ENCODE peak calls at places on chromosomes 2 and 18, in five cellular contexts. K is PC-3, V is neural progenitor cell, U is HCT116, C is MM.1S. R is an unnamed sample.

GRCh38 chr2:120631241-120631640 is 104.4 kb upstream of the GLI2 start:
- DNase-seq in K (no peak), U (no peak), C (no peak), V (no peak), R (no peak)

GRCh38 chr2:29113891-29114321 is 1.3 kb upstream of the CLIP4 start:
- DNase-seq in V (no peak), C (peak), U (peak), K (peak), R (peak)

GRCh38 chr2:100413586-100413985 is 3.9 kb downstream of the CHST10 start:
- DNase-seq in C (no peak), U (no peak), K (no peak), V (no peak), R (no peak)

GRCh38 chr18:68438983-68439382 is 275.9 kb downstream of the TMX3 start:
- DNase-seq in C (peak), K (no peak), U (no peak), V (peak), R (peak)

GRCh38 chr2:219530048-219530963 is 13.3 kb downstream of the CHPF start:
- DNase-seq in K (peak), U (peak), C (peak), V (peak), R (peak)

GRCh38 chr2:196293751-196294486 is 122.5 kb upstream of the STK17B start:
- DNase-seq in U (no peak), V (no peak), C (no peak), K (peak), R (peak)

GRCh38 chr2:132720393-132720792 is 50.4 kb upstream of the LYPD1 start:
- DNase-seq in U (no peak), C (no peak), K (no peak), V (no peak), R (no peak)

GRCh38 chr2:30239308-30240161 is 8.2 kb downstream of the LBH start:
- DNase-seq in V (peak), C (peak), K (peak), U (peak), R (peak)

GRCh38 chr2:211175956-211176355 is 619.6 kb downstream of the CPS1 start:
- DNase-seq in K (no peak), U (no peak), V (no peak), C (no peak), R (no peak)

GRCh38 chr2:28842042-28842441 is 28.1 kb downstream of the TRMT61B start:
- DNase-seq in U (no peak), K (no peak), C (no peak), V (no peak), R (no peak)

GRCh38 chr18:41395695-41396094 is 559.3 kb upstream of the PIK3C3 start:
- DNase-seq in K (peak), V (no peak), C (no peak), U (no peak), R (no peak)

GRCh38 chr2:941811-942360 is 8.8 kb upstream of the SNTG2 start:
- DNase-seq in V (no peak), K (no peak), U (no peak), C (no peak), R (no peak)

GRCh38 chr2:237691200-237691907 is 64.0 kb downstream of the LRRFIP1 start:
- DNase-seq in U (no peak), V (peak), K (peak), C (peak), R (no peak)

GRCh38 chr2:206150631-206151030 is 8.6 kb downstream of the NDUFS1 start:
- DNase-seq in V (no peak), U (no peak), C (peak), K (no peak), R (no peak)

GRCh38 chr2:107989445-107989844 is 3.1 kb downstream of the SLC5A7 start:
- DNase-seq in U (no peak), C (no peak), V (no peak), K (no peak), R (no peak)

GRCh38 chr2:213238753-213239591 is 45.3 kb upstream of the SPAG16 start:
- DNase-seq in K (peak), V (no peak), C (no peak), U (peak), R (peak)

GRCh38 chr2:20661981-20662937 is 4.7 kb upstream of the GDF7 start:
- DNase-seq in C (no peak), V (no peak), U (no peak), K (no peak), R (no peak)

GRCh38 chr2:117555965-117556364 is 258.5 kb upstream of the DDX18 start:
- DNase-seq in U (no peak), V (no peak), C (no peak), K (no peak), R (no peak)

GRCh38 chr2:80258793-80259192 is 45.8 kb downstream of the LRRTM1 start:
- DNase-seq in V (no peak), K (no peak), C (no peak), U (no peak), R (no peak)

GRCh38 chr2:230767862-230768388 is 55.3 kb downstream of the CAB39 start:
- DNase-seq in V (no peak), C (no peak), K (no peak), U (no peak), R (no peak)

GRCh38 chr2:20580690-20581437 is 70.0 kb downstream of the HS1BP3 start:
- DNase-seq in U (no peak), V (no peak), C (no peak), K (peak), R (no peak)

GRCh38 chr2:34738691-34739090 is 1139.6 kb upstream of the FAM98A start:
- DNase-seq in V (peak), U (no peak), K (peak), C (no peak), R (no peak)

GRCh38 chr2:200302940-200303727 is 3.4 kb upstream of the SPATS2L start:
- DNase-seq in C (no peak), U (peak), K (peak), V (no peak), R (peak)

GRCh38 chr2:231057590-231057989 is 923 bp downstream of the PSMD1 start:
- DNase-seq in C (no peak), K (peak), V (peak), U (no peak), R (peak)

GRCh38 chr2:143029141-143029540 is 100.1 kb upstream of the ARHGAP15 start:
- DNase-seq in U (no peak), C (no peak), K (peak), V (no peak), R (no peak)

GRCh38 chr2:234178309-234179030 is 128.0 kb downstream of the SPP2 start:
- DNase-seq in V (peak), C (no peak), K (peak), U (no peak), R (peak)

GRCh38 chr2:232846055-232846454 is 24.0 kb upstream of the SNORC start:
- DNase-seq in K (no peak), C (no peak), U (no peak), V (no peak), R (no peak)

GRCh38 chr2:205734436-205734835 is 52.1 kb downstream of the NRP2 start:
- DNase-seq in K (peak), U (no peak), C (no peak), V (peak), R (peak)

GRCh38 chr2:85875613-85876012 is 13.2 kb downstream of the ST3GAL5 start:
- DNase-seq in C (no peak), K (no peak), V (no peak), U (no peak), R (no peak)

GRCh38 chr2:180722551-180723239 is 257.7 kb upstream of the UBE2E3 start:
- DNase-seq in K (peak), V (no peak), U (no peak), C (no peak), R (peak)

GRCh38 chr2:150141241-150142001 is 346.0 kb downstream of the RND3 start:
- DNase-seq in V (no peak), C (no peak), K (peak), U (no peak), R (peak)

GRCh38 chr2:237558918-237559645 is 7.3 kb upstream of the PRLH start:
- DNase-seq in K (peak), V (no peak), U (no peak), C (no peak), R (peak)

GRCh38 chr2:20067992-20068727 is 16.7 kb upstream of the LAPTM4A start:
- DNase-seq in K (peak), C (no peak), V (no peak), U (no peak), R (peak)

DNA sequence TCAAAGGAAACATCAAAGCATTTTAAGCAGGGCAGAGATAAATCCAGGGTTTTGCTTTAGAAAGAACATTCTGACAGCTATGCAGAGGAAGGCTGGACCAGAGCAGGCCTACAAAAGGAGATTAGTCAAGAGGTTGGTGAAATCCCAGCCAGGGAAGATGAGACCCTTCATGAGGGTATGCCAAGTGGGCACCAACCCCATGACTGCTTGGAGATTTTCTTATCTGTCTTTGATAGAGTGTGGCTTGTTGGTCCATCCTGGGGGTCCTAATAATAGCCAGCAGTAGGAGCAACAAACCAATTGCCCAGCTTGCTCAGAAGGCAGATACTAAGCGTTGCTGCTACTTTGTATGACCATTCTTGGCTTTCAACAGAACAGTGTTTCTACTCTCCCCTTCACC is 895.4 kb downstream of the EPHA4 start:
- DNase-seq in U (no peak), K (no peak), V (no peak), C (no peak), R (no peak)
- H3K9ac ChIP-seq in U (no peak), K (no peak), V (no peak), C (no peak), R (no peak)

DNA sequence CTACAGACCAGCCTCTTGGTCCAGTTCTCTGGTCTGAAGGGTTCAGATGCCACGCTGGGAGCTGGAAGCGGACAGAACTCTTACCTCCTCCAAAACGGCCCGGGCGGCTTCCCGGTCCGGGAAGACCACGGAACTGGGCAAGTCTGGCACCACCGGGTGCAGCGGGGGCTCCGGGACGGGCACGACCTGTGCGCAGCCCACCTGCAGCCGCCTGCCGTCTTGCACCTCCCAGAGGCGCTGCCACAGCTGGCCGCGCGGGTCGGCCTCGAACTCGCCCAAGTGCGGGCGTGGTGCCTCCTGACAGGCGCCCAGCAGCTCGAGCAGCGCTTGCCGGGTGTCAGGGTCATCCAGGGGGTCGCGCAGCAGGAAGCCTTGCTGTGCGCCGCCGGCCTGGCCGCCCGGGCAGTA is 765 bp downstream of the CMPK2 start:
- DNase-seq in V (peak), C (no peak), K (no peak), U (no peak), R (no peak)
- TF ChIP-seq EZH2 in V (peak), C (no peak), K (no peak), U (no peak), R (no peak)

GRCh38 chr2:159987136-159987535 is 75.3 kb downstream of the PLA2R1 start:
- DNase-seq in V (no peak), U (no peak), C (no peak), K (no peak), R (no peak)

GRCh38 chr2:159976527-159977163 is 85.8 kb downstream of the PLA2R1 start:
- DNase-seq in K (no peak), V (no peak), C (no peak), U (no peak), R (no peak)

GRCh38 chr2:159982842-159983785 is 79.3 kb downstream of the PLA2R1 start:
- DNase-seq in U (no peak), K (no peak), C (no peak), V (no peak), R (peak)

GRCh38 chr2:159984034-159984433 is 78.4 kb downstream of the PLA2R1 start:
- DNase-seq in K (no peak), U (no peak), V (no peak), C (no peak), R (no peak)

GRCh38 chr2:159982270-159982669 is 80.1 kb downstream of the PLA2R1 start:
- DNase-seq in K (peak), V (no peak), C (no peak), U (no peak), R (peak)
- TF ChIP-seq EZH2phosphoT487 in K (no peak), V (no peak), C (no peak), U (no peak), R (no peak)

DNA sequence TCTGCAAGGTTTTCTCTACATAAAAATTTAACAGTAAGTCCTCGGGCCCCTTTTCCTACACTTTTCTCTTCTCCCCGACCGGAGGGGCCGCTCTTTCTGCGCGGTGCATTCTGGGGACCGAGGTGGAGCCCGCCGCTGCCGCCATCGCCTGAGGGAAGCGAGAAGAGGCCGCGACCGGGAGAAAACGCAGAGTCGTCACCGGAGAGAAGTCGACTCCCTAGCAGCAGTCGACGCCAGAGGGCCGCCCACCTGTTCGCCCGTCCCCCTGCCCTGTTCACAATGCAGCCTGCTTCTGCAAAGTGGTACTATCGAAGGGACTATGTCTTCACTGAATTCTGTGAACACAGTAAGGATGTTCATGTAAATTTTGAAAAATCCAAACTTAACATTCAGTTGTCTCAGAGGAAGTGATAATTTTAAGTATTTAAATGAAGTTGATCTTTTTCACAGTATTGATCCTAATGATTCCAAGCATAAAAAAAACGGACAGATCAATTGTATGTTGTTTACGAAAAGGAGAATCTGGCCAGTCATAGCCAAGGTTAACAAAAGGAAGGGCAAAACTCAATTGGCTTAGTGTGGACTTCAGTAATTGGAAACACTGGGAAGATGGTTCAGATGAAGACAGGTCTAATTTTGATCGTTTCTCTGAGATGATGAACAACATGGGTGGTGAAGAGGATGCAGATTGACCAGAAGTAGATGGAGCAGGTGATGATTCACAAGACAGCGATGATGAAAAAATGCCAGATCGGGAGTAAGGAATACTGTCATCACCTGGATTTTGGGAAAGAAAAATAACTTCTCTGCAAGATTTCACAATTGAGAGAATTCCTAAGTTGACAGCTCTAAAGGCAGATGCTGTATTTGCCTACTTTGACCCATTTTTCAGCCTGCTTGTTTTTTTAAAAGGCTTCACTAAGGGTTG is 55.8 kb downstream of the ASXL2 start:
- DNase-seq in U (no peak), V (peak), C (no peak), K (no peak), R (peak)
- H3K9ac ChIP-seq in U (no peak), V (no peak), C (no peak), K (no peak), R (no peak)

DNA sequence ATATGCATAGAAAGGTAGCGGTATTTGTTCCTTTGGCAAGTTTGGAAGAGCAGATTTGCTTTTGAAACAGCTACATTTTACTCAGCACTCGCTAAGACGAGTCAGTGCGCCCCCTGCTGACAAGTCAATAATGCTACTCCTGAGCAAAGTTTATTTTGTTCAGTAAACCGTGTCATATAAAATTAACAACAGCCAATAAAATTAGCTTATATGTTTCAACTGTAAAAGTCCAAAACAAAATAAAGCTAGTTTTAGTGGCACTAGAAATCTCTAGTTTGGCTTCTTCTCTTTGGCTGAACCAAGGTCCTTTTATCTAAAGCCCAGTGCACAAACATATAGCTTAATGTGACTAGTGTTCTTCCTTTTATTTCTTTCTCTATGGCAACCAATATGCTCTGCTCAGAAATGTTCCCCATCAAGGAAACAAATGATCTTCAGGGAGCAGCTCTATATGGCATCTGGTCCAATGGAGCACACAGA is 4.3 kb upstream of the POU3F3 start:
- DNase-seq in K (peak), V (peak), U (peak), C (peak), R (peak)
- TF ChIP-seq EZH2 in K (no peak), V (no peak), U (no peak), C (no peak), R (peak)

DNA sequence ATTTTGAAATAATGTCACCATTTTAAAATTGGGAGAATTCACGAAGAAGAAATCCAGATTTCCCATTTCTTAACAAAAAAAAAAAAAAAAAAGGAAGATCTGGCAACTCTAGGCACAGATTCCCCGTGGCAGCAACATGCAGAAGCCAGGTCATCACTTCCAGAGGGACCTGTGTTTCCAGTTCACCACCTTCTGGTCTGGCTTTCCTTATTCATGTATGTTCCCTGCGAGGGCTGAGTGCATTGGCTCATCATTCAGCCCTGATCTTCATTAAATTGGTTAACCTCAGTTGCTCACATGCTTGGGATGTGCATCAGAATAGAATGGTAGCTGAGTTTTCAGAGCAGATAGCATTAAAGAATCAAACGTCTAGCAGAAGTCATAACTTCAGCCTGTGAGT is 25.0 kb upstream of the MAP3K20 start:
- DNase-seq in C (no peak), V (no peak), K (peak), U (no peak), R (no peak)
- TF ChIP-seq EZH2phosphoT487 in C (no peak), V (no peak), K (no peak), U (no peak), R (no peak)

R was measured in GM23248.